ENCODE peak calls at places on chromosomes 2 and 18, in six cellular contexts. One of them, this sample, is unnamed.

GRCh38 chr2:216083464-216084279 is 2.0 kb downstream of the TMEM169 start:
- DNase-seq in OCI-LY7: no peak
- DNase-seq in neural progenitor cell: peak
- DNase-seq in GM23248: peak
- DNase-seq in hepatocyte: no peak
- DNase-seq in PC-3: no peak
- DNase-seq in this sample: peak

GRCh38 chr2:74387346-74387745 is 7.2 kb upstream of the DCTN1 start:
- DNase-seq in neural progenitor cell: no peak
- DNase-seq in OCI-LY7: no peak
- DNase-seq in PC-3: no peak
- DNase-seq in hepatocyte: no peak
- DNase-seq in GM23248: peak
- DNase-seq in this sample: no peak

GRCh38 chr18:37299471-37300304 is 265.9 kb downstream of the CELF4 start:
- DNase-seq in GM23248: peak
- DNase-seq in PC-3: peak
- DNase-seq in neural progenitor cell: no peak
- DNase-seq in OCI-LY7: no peak
- DNase-seq in hepatocyte: peak
- DNase-seq in this sample: peak

GRCh38 chr2:25286025-25286400 is 55.7 kb downstream of the DNMT3A start:
- DNase-seq in GM23248: no peak
- DNase-seq in OCI-LY7: peak
- DNase-seq in PC-3: no peak
- DNase-seq in neural progenitor cell: no peak
- DNase-seq in hepatocyte: no peak
- DNase-seq in this sample: peak

GRCh38 chr2:190974629-190975361 is 39.2 kb downstream of the STAT1 start:
- DNase-seq in GM23248: no peak
- DNase-seq in PC-3: no peak
- DNase-seq in neural progenitor cell: no peak
- DNase-seq in hepatocyte: no peak
- DNase-seq in OCI-LY7: no peak
- DNase-seq in this sample: no peak

GRCh38 chr2:20838016-20838415 is 15.1 kb upstream of the LDAH start:
- DNase-seq in GM23248: no peak
- DNase-seq in OCI-LY7: no peak
- DNase-seq in neural progenitor cell: no peak
- DNase-seq in PC-3: no peak
- DNase-seq in hepatocyte: no peak
- DNase-seq in this sample: no peak

GRCh38 chr2:179677746-179678505 is 183.5 kb downstream of the ZNF385B start:
- DNase-seq in OCI-LY7: no peak
- DNase-seq in neural progenitor cell: no peak
- DNase-seq in hepatocyte: no peak
- DNase-seq in PC-3: no peak
- DNase-seq in GM23248: no peak
- DNase-seq in this sample: no peak

GRCh38 chr2:195594248-195594647 is 62.8 kb upstream of the SLC39A10 start:
- DNase-seq in neural progenitor cell: no peak
- DNase-seq in hepatocyte: no peak
- DNase-seq in GM23248: no peak
- DNase-seq in OCI-LY7: no peak
- DNase-seq in PC-3: no peak
- DNase-seq in this sample: no peak

GRCh38 chr2:7094113-7094760 is 177.0 kb downstream of the RNF144A start:
- DNase-seq in PC-3: no peak
- DNase-seq in OCI-LY7: no peak
- DNase-seq in GM23248: no peak
- DNase-seq in neural progenitor cell: no peak
- DNase-seq in hepatocyte: peak
- DNase-seq in this sample: no peak

GRCh38 chr2:198374375-198375072 is 570.1 kb downstream of the PLCL1 start:
- DNase-seq in PC-3: peak
- DNase-seq in OCI-LY7: peak
- DNase-seq in GM23248: peak
- DNase-seq in hepatocyte: peak
- DNase-seq in neural progenitor cell: peak
- DNase-seq in this sample: peak

GRCh38 chr2:9244985-9245544 is 38.5 kb downstream of the ASAP2 start:
- DNase-seq in PC-3: peak
- DNase-seq in hepatocyte: no peak
- DNase-seq in neural progenitor cell: no peak
- DNase-seq in GM23248: no peak
- DNase-seq in OCI-LY7: no peak
- DNase-seq in this sample: peak

GRCh38 chr2:39506215-39506614 is 69.1 kb upstream of the MAP4K3 start:
- DNase-seq in GM23248: peak
- DNase-seq in OCI-LY7: no peak
- DNase-seq in PC-3: peak
- DNase-seq in neural progenitor cell: no peak
- DNase-seq in hepatocyte: no peak
- DNase-seq in this sample: no peak

GRCh38 chr2:39510087-39510486 is 73.0 kb upstream of the MAP4K3 start:
- DNase-seq in hepatocyte: no peak
- DNase-seq in PC-3: no peak
- DNase-seq in neural progenitor cell: no peak
- DNase-seq in GM23248: no peak
- DNase-seq in OCI-LY7: no peak
- DNase-seq in this sample: no peak

GRCh38 chr2:39511219-39511785 is 74.2 kb upstream of the MAP4K3 start:
- DNase-seq in hepatocyte: no peak
- DNase-seq in neural progenitor cell: no peak
- DNase-seq in OCI-LY7: no peak
- DNase-seq in GM23248: no peak
- DNase-seq in PC-3: no peak
- DNase-seq in this sample: no peak

GRCh38 chr2:39504790-39505335 is 67.8 kb upstream of the MAP4K3 start:
- DNase-seq in PC-3: peak
- DNase-seq in OCI-LY7: no peak
- DNase-seq in GM23248: peak
- DNase-seq in hepatocyte: peak
- DNase-seq in neural progenitor cell: no peak
- DNase-seq in this sample: no peak

DNA sequence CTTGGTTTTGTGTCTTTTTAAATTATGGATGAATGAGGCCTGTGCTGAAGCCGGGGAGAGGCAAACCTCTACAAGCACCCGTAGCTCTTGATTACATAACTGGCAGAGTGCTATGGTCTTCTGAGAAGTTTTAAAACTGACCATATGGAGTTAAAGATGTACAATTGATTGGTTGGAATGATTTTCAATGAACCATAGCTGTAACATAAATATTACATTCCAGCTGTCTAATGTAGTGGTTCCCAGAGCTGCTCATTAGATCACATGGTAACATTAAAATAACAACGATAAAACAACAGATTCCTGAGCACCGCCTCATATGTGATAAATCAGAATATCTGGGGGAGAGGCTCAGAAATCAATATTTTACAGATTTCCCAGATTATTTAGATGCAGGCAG is 71.2 kb upstream of the MAP4K3 start:
- DNase-seq in PC-3: peak
- DNase-seq in OCI-LY7: no peak
- DNase-seq in hepatocyte: no peak
- DNase-seq in neural progenitor cell: no peak
- DNase-seq in GM23248: peak
- DNase-seq in this sample: no peak
- H3K4me2 ChIP-seq in PC-3: no peak
- H3K4me2 ChIP-seq in OCI-LY7: no peak
- H3K4me2 ChIP-seq in hepatocyte: no peak
- H3K4me2 ChIP-seq in neural progenitor cell: no peak
- H3K4me2 ChIP-seq in GM23248: no peak
- H3K4me2 ChIP-seq in this sample: no peak

GRCh38 chr18:57807336-57808117 is 4.4 kb upstream of the ATP8B1 start:
- DNase-seq in neural progenitor cell: no peak
- DNase-seq in hepatocyte: no peak
- DNase-seq in PC-3: peak
- DNase-seq in GM23248: peak
- DNase-seq in OCI-LY7: no peak
- DNase-seq in this sample: no peak
- TF ChIP-seq EZH2phosphoT487 in neural progenitor cell: no peak
- TF ChIP-seq EZH2phosphoT487 in hepatocyte: no peak
- TF ChIP-seq EZH2phosphoT487 in PC-3: no peak
- TF ChIP-seq EZH2phosphoT487 in GM23248: peak
- TF ChIP-seq EZH2phosphoT487 in OCI-LY7: no peak
- TF ChIP-seq EZH2phosphoT487 in this sample: no peak

GRCh38 chr2:217481577-217481976 is 521.2 kb downstream of the TNS1 start:
- DNase-seq in OCI-LY7: no peak
- DNase-seq in GM23248: no peak
- DNase-seq in neural progenitor cell: no peak
- DNase-seq in PC-3: no peak
- DNase-seq in hepatocyte: no peak
- DNase-seq in this sample: no peak

GRCh38 chr2:217482343-217482742 is 520.5 kb downstream of the TNS1 start:
- DNase-seq in neural progenitor cell: no peak
- DNase-seq in PC-3: no peak
- DNase-seq in GM23248: no peak
- DNase-seq in hepatocyte: no peak
- DNase-seq in OCI-LY7: no peak
- DNase-seq in this sample: no peak

GRCh38 chr2:217479626-217480025 is 523.2 kb downstream of the TNS1 start:
- DNase-seq in GM23248: no peak
- DNase-seq in PC-3: no peak
- DNase-seq in OCI-LY7: no peak
- DNase-seq in hepatocyte: no peak
- DNase-seq in neural progenitor cell: no peak
- DNase-seq in this sample: no peak

GRCh38 chr2:217478831-217479435 is 523.9 kb downstream of the TNS1 start:
- DNase-seq in GM23248: no peak
- DNase-seq in hepatocyte: no peak
- DNase-seq in neural progenitor cell: no peak
- DNase-seq in OCI-LY7: no peak
- DNase-seq in PC-3: no peak
- DNase-seq in this sample: peak

GRCh38 chr2:217484046-217484445 is 518.7 kb downstream of the TNS1 start:
- DNase-seq in GM23248: no peak
- DNase-seq in OCI-LY7: no peak
- DNase-seq in neural progenitor cell: no peak
- DNase-seq in PC-3: no peak
- DNase-seq in hepatocyte: no peak
- DNase-seq in this sample: no peak
- H3K4me2 ChIP-seq in GM23248: no peak
- H3K4me2 ChIP-seq in OCI-LY7: no peak
- H3K4me2 ChIP-seq in neural progenitor cell: no peak
- H3K4me2 ChIP-seq in PC-3: no peak
- H3K4me2 ChIP-seq in hepatocyte: no peak
- H3K4me2 ChIP-seq in this sample: no peak

GRCh38 chr2:112706170-112706664 is 14.6 kb upstream of the NT5DC4 start:
- DNase-seq in PC-3: peak
- DNase-seq in neural progenitor cell: no peak
- DNase-seq in GM23248: peak
- DNase-seq in hepatocyte: no peak
- DNase-seq in OCI-LY7: no peak
- DNase-seq in this sample: no peak
- TF ChIP-seq EZH2phosphoT487 in PC-3: no peak
- TF ChIP-seq EZH2phosphoT487 in neural progenitor cell: no peak
- TF ChIP-seq EZH2phosphoT487 in GM23248: no peak
- TF ChIP-seq EZH2phosphoT487 in hepatocyte: no peak
- TF ChIP-seq EZH2phosphoT487 in OCI-LY7: no peak
- TF ChIP-seq EZH2phosphoT487 in this sample: no peak

GRCh38 chr18:59715966-59716369 is 18.7 kb upstream of the CCBE1 start:
- DNase-seq in OCI-LY7: no peak
- DNase-seq in neural progenitor cell: no peak
- DNase-seq in GM23248: peak
- DNase-seq in PC-3: peak
- DNase-seq in hepatocyte: no peak
- DNase-seq in this sample: no peak
- H3K4me2 ChIP-seq in OCI-LY7: no peak
- H3K4me2 ChIP-seq in neural progenitor cell: no peak
- H3K4me2 ChIP-seq in GM23248: peak
- H3K4me2 ChIP-seq in PC-3: peak
- H3K4me2 ChIP-seq in hepatocyte: no peak
- H3K4me2 ChIP-seq in this sample: no peak

DNA sequence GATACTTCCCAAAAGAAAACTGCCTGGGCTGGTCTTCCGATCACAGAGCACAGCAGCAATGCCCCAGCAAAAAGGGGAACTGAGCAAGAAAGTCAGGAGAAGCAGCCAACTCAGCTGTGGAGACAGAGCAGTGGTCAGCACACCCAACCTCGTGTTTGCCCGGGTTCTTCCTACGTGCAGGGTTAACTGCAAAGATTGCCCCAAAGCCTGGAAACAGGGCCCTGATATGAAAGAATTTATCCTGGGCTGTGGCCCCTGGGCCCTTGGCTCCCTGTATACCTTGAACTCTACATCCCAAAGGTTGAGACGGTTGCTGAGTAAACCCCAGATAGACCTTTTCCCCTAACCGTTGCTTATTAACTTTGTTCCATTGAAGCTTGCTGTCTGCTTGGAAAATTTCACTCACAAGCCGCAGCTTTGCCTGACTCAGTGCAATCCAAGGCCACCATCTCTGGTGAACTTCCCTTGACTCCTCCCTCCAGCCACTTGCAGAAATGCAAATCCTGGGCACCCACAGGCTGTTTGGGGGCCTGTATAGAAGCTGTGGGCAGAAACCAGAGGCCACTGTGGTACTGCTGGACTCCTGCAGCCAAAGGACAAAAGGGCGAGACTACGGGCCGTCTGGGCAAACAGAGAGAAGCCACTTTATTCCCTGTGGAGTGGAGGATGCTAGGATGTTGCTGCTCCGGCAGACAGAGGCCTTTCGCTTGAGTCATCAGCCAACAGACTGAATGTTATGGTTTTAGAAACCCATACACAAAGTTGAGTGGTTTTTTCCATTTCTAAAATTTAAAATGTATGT is 18.2 kb downstream of the NRP2 start:
- DNase-seq in GM23248: peak
- DNase-seq in hepatocyte: peak
- DNase-seq in neural progenitor cell: peak
- DNase-seq in OCI-LY7: peak
- DNase-seq in PC-3: peak
- DNase-seq in this sample: no peak
- TF ChIP-seq EZH2phosphoT487 in GM23248: no peak
- TF ChIP-seq EZH2phosphoT487 in hepatocyte: no peak
- TF ChIP-seq EZH2phosphoT487 in neural progenitor cell: no peak
- TF ChIP-seq EZH2phosphoT487 in OCI-LY7: no peak
- TF ChIP-seq EZH2phosphoT487 in PC-3: no peak
- TF ChIP-seq EZH2phosphoT487 in this sample: no peak

DNA sequence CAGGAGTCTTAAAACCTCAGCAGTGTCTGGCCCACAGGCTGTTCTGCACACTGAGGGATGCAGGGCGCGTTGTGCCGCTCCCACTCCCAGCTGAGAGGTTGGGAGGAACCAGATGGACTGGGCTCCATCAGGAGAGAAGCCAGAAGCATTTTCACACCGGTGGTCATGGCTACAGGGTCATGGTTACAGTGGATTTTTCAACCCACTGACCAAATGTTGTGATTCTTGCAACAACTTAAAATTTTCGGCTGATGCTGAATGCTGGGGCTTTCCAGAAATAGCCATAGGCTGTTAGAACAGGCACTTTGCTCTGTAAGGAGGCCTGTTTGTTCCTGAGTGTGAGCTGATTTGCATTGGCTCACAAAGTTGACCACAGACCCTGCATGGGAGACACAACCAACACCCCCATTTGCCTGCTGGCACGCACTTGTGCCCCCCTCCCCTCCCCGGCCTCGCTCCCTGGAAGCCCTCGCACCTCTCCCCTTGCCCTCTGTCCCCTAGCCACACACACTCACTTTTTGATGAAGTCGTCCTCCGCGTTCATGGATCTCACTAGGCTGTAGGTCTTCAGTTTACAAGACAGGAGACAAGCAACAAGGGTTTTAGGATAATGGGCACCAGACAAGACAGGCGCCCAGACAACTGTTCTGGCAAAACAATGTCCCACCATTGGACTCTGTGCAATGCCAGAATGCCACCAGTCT is 3.4 kb downstream of the LPIN1 start:
- DNase-seq in hepatocyte: no peak
- DNase-seq in PC-3: no peak
- DNase-seq in neural progenitor cell: no peak
- DNase-seq in OCI-LY7: peak
- DNase-seq in GM23248: no peak
- DNase-seq in this sample: no peak
- H3K4me2 ChIP-seq in hepatocyte: peak
- H3K4me2 ChIP-seq in PC-3: no peak
- H3K4me2 ChIP-seq in neural progenitor cell: no peak
- H3K4me2 ChIP-seq in OCI-LY7: peak
- H3K4me2 ChIP-seq in GM23248: no peak
- H3K4me2 ChIP-seq in this sample: no peak